ENCODE peak calls at places on chromosomes 7 and 10, in ten cellular contexts. One of them, this sample, is unnamed.

GRCh38 chr10:3548702-3549101 is 236.3 kb downstream of the KLF6 start:
- DNase-seq in AG04449: no peak
- DNase-seq in amygdala: no peak
- DNase-seq in stimulated activated CD4-positive, alpha-beta T cell treated with anti-CD3 and anti-CD28 coated beads, Interleukin-4, amount 100 ng/mL, for 1 hour: no peak
- DNase-seq in Right ventricle myocardium superior: no peak
- DNase-seq in adipocyte: peak; percentile 51
- DNase-seq in endothelial cell: no peak
- DNase-seq in HTR-8/SVneo: no peak
- DNase-seq in cardiac fibroblast: peak; percentile 19
- DNase-seq in CD8-positive, alpha-beta T cell: no peak
- DNase-seq in this sample: no peak

GRCh38 chr7:158648787-158649186 is 55.8 kb downstream of the NCAPG2 start:
- DNase-seq in AG04449: no peak
- DNase-seq in amygdala: no peak
- DNase-seq in stimulated activated CD4-positive, alpha-beta T cell treated with anti-CD3 and anti-CD28 coated beads, Interleukin-4, amount 100 ng/mL, for 1 hour: no peak
- DNase-seq in Right ventricle myocardium superior: no peak
- DNase-seq in adipocyte: no peak
- DNase-seq in endothelial cell: no peak
- DNase-seq in HTR-8/SVneo: no peak
- DNase-seq in cardiac fibroblast: peak; percentile 15
- DNase-seq in CD8-positive, alpha-beta T cell: no peak
- DNase-seq in this sample: no peak

GRCh38 chr10:24196426-24197039 is 12.4 kb upstream of the KIAA1217 start:
- DNase-seq in AG04449: no peak
- DNase-seq in amygdala: peak; percentile 50
- DNase-seq in stimulated activated CD4-positive, alpha-beta T cell treated with anti-CD3 and anti-CD28 coated beads, Interleukin-4, amount 100 ng/mL, for 1 hour: peak; percentile 57
- DNase-seq in Right ventricle myocardium superior: peak; percentile 77
- DNase-seq in adipocyte: peak; percentile 83
- DNase-seq in endothelial cell: peak; percentile 85
- DNase-seq in HTR-8/SVneo: peak; percentile 80
- DNase-seq in cardiac fibroblast: peak; percentile 71
- DNase-seq in CD8-positive, alpha-beta T cell: peak; percentile 74
- DNase-seq in this sample: peak; percentile 72

GRCh38 chr10:114551310-114551972 is 106.6 kb downstream of the ABLIM1 start:
- DNase-seq in AG04449: no peak
- DNase-seq in amygdala: peak; percentile 15
- DNase-seq in stimulated activated CD4-positive, alpha-beta T cell treated with anti-CD3 and anti-CD28 coated beads, Interleukin-4, amount 100 ng/mL, for 1 hour: no peak
- DNase-seq in Right ventricle myocardium superior: peak; percentile 78
- DNase-seq in adipocyte: no peak
- DNase-seq in endothelial cell: no peak
- DNase-seq in HTR-8/SVneo: no peak
- DNase-seq in cardiac fibroblast: peak; percentile 68
- DNase-seq in CD8-positive, alpha-beta T cell: no peak
- DNase-seq in this sample: no peak

GRCh38 chr7:106012935-106013439 is 49.9 kb downstream of the CDHR3 start:
- DNase-seq in AG04449: peak; percentile 49
- DNase-seq in amygdala: no peak
- DNase-seq in stimulated activated CD4-positive, alpha-beta T cell treated with anti-CD3 and anti-CD28 coated beads, Interleukin-4, amount 100 ng/mL, for 1 hour: no peak
- DNase-seq in Right ventricle myocardium superior: no peak
- DNase-seq in adipocyte: peak; percentile 85
- DNase-seq in endothelial cell: no peak
- DNase-seq in HTR-8/SVneo: no peak
- DNase-seq in cardiac fibroblast: peak; percentile 83
- DNase-seq in CD8-positive, alpha-beta T cell: no peak
- DNase-seq in this sample: no peak

GRCh38 chr7:47087866-47088265 is 494.0 kb downstream of the TNS3 start:
- DNase-seq in AG04449: no peak
- DNase-seq in amygdala: no peak
- DNase-seq in stimulated activated CD4-positive, alpha-beta T cell treated with anti-CD3 and anti-CD28 coated beads, Interleukin-4, amount 100 ng/mL, for 1 hour: no peak
- DNase-seq in Right ventricle myocardium superior: no peak
- DNase-seq in adipocyte: peak; percentile 25
- DNase-seq in endothelial cell: no peak
- DNase-seq in HTR-8/SVneo: no peak
- DNase-seq in cardiac fibroblast: no peak
- DNase-seq in CD8-positive, alpha-beta T cell: no peak
- DNase-seq in this sample: no peak

GRCh38 chr10:9243861-9244515 is 1189.5 kb downstream of the GATA3 start:
- DNase-seq in AG04449: no peak
- DNase-seq in amygdala: no peak
- DNase-seq in stimulated activated CD4-positive, alpha-beta T cell treated with anti-CD3 and anti-CD28 coated beads, Interleukin-4, amount 100 ng/mL, for 1 hour: no peak
- DNase-seq in Right ventricle myocardium superior: no peak
- DNase-seq in adipocyte: no peak
- DNase-seq in endothelial cell: no peak
- DNase-seq in HTR-8/SVneo: no peak
- DNase-seq in cardiac fibroblast: no peak
- DNase-seq in CD8-positive, alpha-beta T cell: no peak
- DNase-seq in this sample: no peak

GRCh38 chr7:81256991-81257390 is 338.1 kb upstream of the SEMA3C start:
- DNase-seq in AG04449: no peak
- DNase-seq in amygdala: no peak
- DNase-seq in stimulated activated CD4-positive, alpha-beta T cell treated with anti-CD3 and anti-CD28 coated beads, Interleukin-4, amount 100 ng/mL, for 1 hour: no peak
- DNase-seq in Right ventricle myocardium superior: no peak
- DNase-seq in adipocyte: no peak
- DNase-seq in endothelial cell: no peak
- DNase-seq in HTR-8/SVneo: no peak
- DNase-seq in cardiac fibroblast: peak; percentile 57
- DNase-seq in CD8-positive, alpha-beta T cell: no peak
- DNase-seq in this sample: peak; percentile 52

GRCh38 chr7:51186531-51186930 is 130.1 kb downstream of the COBL start:
- DNase-seq in AG04449: no peak
- DNase-seq in amygdala: no peak
- DNase-seq in stimulated activated CD4-positive, alpha-beta T cell treated with anti-CD3 and anti-CD28 coated beads, Interleukin-4, amount 100 ng/mL, for 1 hour: no peak
- DNase-seq in Right ventricle myocardium superior: no peak
- DNase-seq in adipocyte: peak; percentile 6
- DNase-seq in endothelial cell: no peak
- DNase-seq in HTR-8/SVneo: no peak
- DNase-seq in cardiac fibroblast: peak; percentile 6
- DNase-seq in CD8-positive, alpha-beta T cell: no peak
- DNase-seq in this sample: no peak

GRCh38 chr7:48183370-48183743 is 12.1 kb downstream of the ABCA13 start:
- DNase-seq in AG04449: no peak
- DNase-seq in amygdala: no peak
- DNase-seq in stimulated activated CD4-positive, alpha-beta T cell treated with anti-CD3 and anti-CD28 coated beads, Interleukin-4, amount 100 ng/mL, for 1 hour: no peak
- DNase-seq in Right ventricle myocardium superior: no peak
- DNase-seq in adipocyte: peak; percentile 55
- DNase-seq in endothelial cell: no peak
- DNase-seq in HTR-8/SVneo: no peak
- DNase-seq in cardiac fibroblast: no peak
- DNase-seq in CD8-positive, alpha-beta T cell: no peak
- DNase-seq in this sample: no peak

GRCh38 chr7:45704683-45705016 is 130.5 kb downstream of the ADCY1 start:
- DNase-seq in AG04449: no peak
- DNase-seq in amygdala: no peak
- DNase-seq in stimulated activated CD4-positive, alpha-beta T cell treated with anti-CD3 and anti-CD28 coated beads, Interleukin-4, amount 100 ng/mL, for 1 hour: no peak
- DNase-seq in Right ventricle myocardium superior: no peak
- DNase-seq in adipocyte: no peak
- DNase-seq in endothelial cell: no peak
- DNase-seq in HTR-8/SVneo: no peak
- DNase-seq in cardiac fibroblast: no peak
- DNase-seq in CD8-positive, alpha-beta T cell: peak; percentile 27
- DNase-seq in this sample: no peak

GRCh38 chr10:2076528-2076927 is 339.2 kb upstream of the ADARB2 start:
- DNase-seq in AG04449: no peak
- DNase-seq in amygdala: no peak
- DNase-seq in stimulated activated CD4-positive, alpha-beta T cell treated with anti-CD3 and anti-CD28 coated beads, Interleukin-4, amount 100 ng/mL, for 1 hour: no peak
- DNase-seq in Right ventricle myocardium superior: no peak
- DNase-seq in adipocyte: no peak
- DNase-seq in endothelial cell: no peak
- DNase-seq in HTR-8/SVneo: no peak
- DNase-seq in cardiac fibroblast: no peak
- DNase-seq in CD8-positive, alpha-beta T cell: no peak
- DNase-seq in this sample: no peak

GRCh38 chr10:26689394-26689793 is 8.1 kb upstream of the PDSS1 start:
- DNase-seq in AG04449: no peak
- DNase-seq in amygdala: no peak
- DNase-seq in stimulated activated CD4-positive, alpha-beta T cell treated with anti-CD3 and anti-CD28 coated beads, Interleukin-4, amount 100 ng/mL, for 1 hour: no peak
- DNase-seq in Right ventricle myocardium superior: no peak
- DNase-seq in adipocyte: no peak
- DNase-seq in endothelial cell: no peak
- DNase-seq in HTR-8/SVneo: no peak
- DNase-seq in cardiac fibroblast: no peak
- DNase-seq in CD8-positive, alpha-beta T cell: no peak
- DNase-seq in this sample: no peak

GRCh38 chr7:152462995-152463713 is 27.4 kb upstream of the KMT2C start:
- DNase-seq in AG04449: no peak
- DNase-seq in amygdala: peak; percentile 33
- DNase-seq in stimulated activated CD4-positive, alpha-beta T cell treated with anti-CD3 and anti-CD28 coated beads, Interleukin-4, amount 100 ng/mL, for 1 hour: no peak
- DNase-seq in Right ventricle myocardium superior: no peak
- DNase-seq in adipocyte: peak; percentile 77
- DNase-seq in endothelial cell: no peak
- DNase-seq in HTR-8/SVneo: peak; percentile 27
- DNase-seq in cardiac fibroblast: peak; percentile 81
- DNase-seq in CD8-positive, alpha-beta T cell: no peak
- DNase-seq in this sample: no peak

GRCh38 chr10:340646-341045 is 205.4 kb downstream of the ZMYND11 start:
- DNase-seq in AG04449: no peak
- DNase-seq in amygdala: no peak
- DNase-seq in stimulated activated CD4-positive, alpha-beta T cell treated with anti-CD3 and anti-CD28 coated beads, Interleukin-4, amount 100 ng/mL, for 1 hour: no peak
- DNase-seq in Right ventricle myocardium superior: no peak
- DNase-seq in adipocyte: no peak
- DNase-seq in endothelial cell: no peak
- DNase-seq in HTR-8/SVneo: no peak
- DNase-seq in cardiac fibroblast: no peak
- DNase-seq in CD8-positive, alpha-beta T cell: no peak
- DNase-seq in this sample: no peak

GRCh38 chr7:26208040-26208439 is 6.5 kb downstream of the CBX3 start:
- DNase-seq in AG04449: no peak
- DNase-seq in amygdala: no peak
- DNase-seq in stimulated activated CD4-positive, alpha-beta T cell treated with anti-CD3 and anti-CD28 coated beads, Interleukin-4, amount 100 ng/mL, for 1 hour: no peak
- DNase-seq in Right ventricle myocardium superior: no peak
- DNase-seq in adipocyte: no peak
- DNase-seq in endothelial cell: no peak
- DNase-seq in HTR-8/SVneo: no peak
- DNase-seq in cardiac fibroblast: no peak
- DNase-seq in CD8-positive, alpha-beta T cell: no peak
- DNase-seq in this sample: no peak

GRCh38 chr7:158362912-158363905 is 224.4 kb downstream of the PTPRN2 start:
- DNase-seq in AG04449: no peak
- DNase-seq in amygdala: no peak
- DNase-seq in stimulated activated CD4-positive, alpha-beta T cell treated with anti-CD3 and anti-CD28 coated beads, Interleukin-4, amount 100 ng/mL, for 1 hour: no peak
- DNase-seq in Right ventricle myocardium superior: no peak
- DNase-seq in adipocyte: no peak
- DNase-seq in endothelial cell: no peak
- DNase-seq in HTR-8/SVneo: no peak
- DNase-seq in cardiac fibroblast: no peak
- DNase-seq in CD8-positive, alpha-beta T cell: no peak
- DNase-seq in this sample: no peak

GRCh38 chr10:24603333-24603732 is 120.4 kb downstream of the ARHGAP21 start:
- DNase-seq in AG04449: no peak
- DNase-seq in amygdala: no peak
- DNase-seq in stimulated activated CD4-positive, alpha-beta T cell treated with anti-CD3 and anti-CD28 coated beads, Interleukin-4, amount 100 ng/mL, for 1 hour: no peak
- DNase-seq in Right ventricle myocardium superior: no peak
- DNase-seq in adipocyte: peak; percentile 35
- DNase-seq in endothelial cell: no peak
- DNase-seq in HTR-8/SVneo: peak; percentile 26
- DNase-seq in cardiac fibroblast: peak; percentile 49
- DNase-seq in CD8-positive, alpha-beta T cell: no peak
- DNase-seq in this sample: peak; percentile 19

GRCh38 chr7:30469303-30469702 is 9.3 kb downstream of the NOD1 start:
- DNase-seq in AG04449: peak; percentile 100
- DNase-seq in amygdala: no peak
- DNase-seq in stimulated activated CD4-positive, alpha-beta T cell treated with anti-CD3 and anti-CD28 coated beads, Interleukin-4, amount 100 ng/mL, for 1 hour: no peak
- DNase-seq in Right ventricle myocardium superior: peak; percentile 87
- DNase-seq in adipocyte: peak; percentile 97
- DNase-seq in endothelial cell: peak; percentile 56
- DNase-seq in HTR-8/SVneo: peak; percentile 83
- DNase-seq in cardiac fibroblast: peak; percentile 100
- DNase-seq in CD8-positive, alpha-beta T cell: peak; percentile 19
- DNase-seq in this sample: peak; percentile 97

GRCh38 chr7:155227004-155227787 is 70.5 kb upstream of the INSIG1 start:
- DNase-seq in AG04449: no peak
- DNase-seq in amygdala: no peak
- DNase-seq in stimulated activated CD4-positive, alpha-beta T cell treated with anti-CD3 and anti-CD28 coated beads, Interleukin-4, amount 100 ng/mL, for 1 hour: no peak
- DNase-seq in Right ventricle myocardium superior: no peak
- DNase-seq in adipocyte: no peak
- DNase-seq in endothelial cell: no peak
- DNase-seq in HTR-8/SVneo: no peak
- DNase-seq in cardiac fibroblast: no peak
- DNase-seq in CD8-positive, alpha-beta T cell: no peak
- DNase-seq in this sample: no peak

GRCh38 chr10:52248697-52249306 is 65.3 kb upstream of the DKK1 start:
- DNase-seq in AG04449: no peak
- DNase-seq in amygdala: no peak
- DNase-seq in stimulated activated CD4-positive, alpha-beta T cell treated with anti-CD3 and anti-CD28 coated beads, Interleukin-4, amount 100 ng/mL, for 1 hour: no peak
- DNase-seq in Right ventricle myocardium superior: no peak
- DNase-seq in adipocyte: no peak
- DNase-seq in endothelial cell: no peak
- DNase-seq in HTR-8/SVneo: no peak
- DNase-seq in cardiac fibroblast: no peak
- DNase-seq in CD8-positive, alpha-beta T cell: no peak
- DNase-seq in this sample: no peak

GRCh38 chr10:11270858-11271179 is 253.1 kb downstream of the CELF2 start:
- DNase-seq in AG04449: no peak
- DNase-seq in amygdala: no peak
- DNase-seq in stimulated activated CD4-positive, alpha-beta T cell treated with anti-CD3 and anti-CD28 coated beads, Interleukin-4, amount 100 ng/mL, for 1 hour: no peak
- DNase-seq in Right ventricle myocardium superior: no peak
- DNase-seq in adipocyte: no peak
- DNase-seq in endothelial cell: no peak
- DNase-seq in HTR-8/SVneo: no peak
- DNase-seq in cardiac fibroblast: no peak
- DNase-seq in CD8-positive, alpha-beta T cell: no peak
- DNase-seq in this sample: no peak

GRCh38 chr7:114229251-114229650 is 185.4 kb upstream of the FOXP2 start:
- DNase-seq in AG04449: no peak
- DNase-seq in amygdala: no peak
- DNase-seq in stimulated activated CD4-positive, alpha-beta T cell treated with anti-CD3 and anti-CD28 coated beads, Interleukin-4, amount 100 ng/mL, for 1 hour: no peak
- DNase-seq in Right ventricle myocardium superior: no peak
- DNase-seq in adipocyte: peak; percentile 41
- DNase-seq in endothelial cell: no peak
- DNase-seq in HTR-8/SVneo: no peak
- DNase-seq in cardiac fibroblast: no peak
- DNase-seq in CD8-positive, alpha-beta T cell: no peak
- DNase-seq in this sample: no peak

GRCh38 chr10:12800302-12800701 is 201.2 kb downstream of the CCDC3 start:
- DNase-seq in AG04449: no peak
- DNase-seq in amygdala: no peak
- DNase-seq in stimulated activated CD4-positive, alpha-beta T cell treated with anti-CD3 and anti-CD28 coated beads, Interleukin-4, amount 100 ng/mL, for 1 hour: no peak
- DNase-seq in Right ventricle myocardium superior: no peak
- DNase-seq in adipocyte: no peak
- DNase-seq in endothelial cell: no peak
- DNase-seq in HTR-8/SVneo: no peak
- DNase-seq in cardiac fibroblast: no peak
- DNase-seq in CD8-positive, alpha-beta T cell: no peak
- DNase-seq in this sample: no peak

This sample was measured in A549.